ENCODE peak calls at places on chromosomes 7 and 10, in nine cellular contexts. One of them, this sample, is unnamed.

GRCh38 chr7:67438174-67438837 is 441.7 kb downstream of the TYW1 start:
- DNase-seq in A549: no peak
- DNase-seq in OCI-LY7: no peak
- DNase-seq in tibial nerve: no peak
- DNase-seq in thoracic aorta: no peak
- DNase-seq in IMR-90: no peak
- DNase-seq in trophoblast cell: no peak
- DNase-seq in pancreas: no peak
- DNase-seq in aorta: no peak
- DNase-seq in this sample: no peak

GRCh38 chr10:70858759-70859158 is 29.6 kb downstream of the PCBD1 start:
- DNase-seq in trophoblast cell: no peak
- DNase-seq in OCI-LY7: no peak
- DNase-seq in IMR-90: no peak
- DNase-seq in thoracic aorta: no peak
- DNase-seq in A549: no peak
- DNase-seq in pancreas: no peak
- DNase-seq in tibial nerve: no peak
- DNase-seq in aorta: no peak
- DNase-seq in this sample: no peak

GRCh38 chr7:32043688-32044087 is 26.5 kb downstream of the PDE1C start:
- DNase-seq in thoracic aorta: no peak
- DNase-seq in trophoblast cell: no peak
- DNase-seq in pancreas: no peak
- DNase-seq in OCI-LY7: no peak
- DNase-seq in IMR-90: peak; percentile 83
- DNase-seq in tibial nerve: no peak
- DNase-seq in aorta: no peak
- DNase-seq in A549: peak; percentile 95
- DNase-seq in this sample: no peak

GRCh38 chr7:106717254-106717996 is 56.5 kb upstream of the CCDC71L start:
- DNase-seq in OCI-LY7: no peak
- DNase-seq in tibial nerve: no peak
- DNase-seq in pancreas: no peak
- DNase-seq in thoracic aorta: no peak
- DNase-seq in A549: no peak
- DNase-seq in aorta: no peak
- DNase-seq in trophoblast cell: no peak
- DNase-seq in IMR-90: peak; percentile 36
- DNase-seq in this sample: no peak

GRCh38 chr10:63697956-63698814 is 177.0 kb downstream of the REEP3 start:
- DNase-seq in thoracic aorta: no peak
- DNase-seq in tibial nerve: no peak
- DNase-seq in pancreas: no peak
- DNase-seq in aorta: no peak
- DNase-seq in IMR-90: no peak
- DNase-seq in A549: no peak
- DNase-seq in trophoblast cell: no peak
- DNase-seq in OCI-LY7: peak; percentile 67
- DNase-seq in this sample: no peak

GRCh38 chr7:139601176-139601575 is 77.7 kb downstream of the CLEC2L start:
- DNase-seq in A549: no peak
- DNase-seq in OCI-LY7: no peak
- DNase-seq in tibial nerve: no peak
- DNase-seq in pancreas: no peak
- DNase-seq in trophoblast cell: no peak
- DNase-seq in thoracic aorta: no peak
- DNase-seq in IMR-90: no peak
- DNase-seq in aorta: no peak
- DNase-seq in this sample: no peak

GRCh38 chr10:94131885-94132284 is 138.2 kb downstream of the PLCE1 start:
- DNase-seq in A549: no peak
- DNase-seq in pancreas: no peak
- DNase-seq in IMR-90: peak; percentile 72
- DNase-seq in tibial nerve: no peak
- DNase-seq in thoracic aorta: no peak
- DNase-seq in OCI-LY7: no peak
- DNase-seq in aorta: no peak
- DNase-seq in trophoblast cell: no peak
- DNase-seq in this sample: no peak

GRCh38 chr7:24756989-24757798 is at the start of gene GSDME:
- DNase-seq in aorta: peak; percentile 79
- DNase-seq in pancreas: peak; percentile 27
- DNase-seq in OCI-LY7: peak; percentile 10
- DNase-seq in tibial nerve: no peak
- DNase-seq in IMR-90: peak; percentile 59
- DNase-seq in trophoblast cell: peak; percentile 54
- DNase-seq in A549: peak; percentile 68
- DNase-seq in thoracic aorta: no peak
- DNase-seq in this sample: peak; percentile 46

GRCh38 chr10:34895977-34896376 is 80.9 kb upstream of the PARD3 start:
- DNase-seq in pancreas: no peak
- DNase-seq in thoracic aorta: no peak
- DNase-seq in trophoblast cell: no peak
- DNase-seq in tibial nerve: no peak
- DNase-seq in aorta: no peak
- DNase-seq in A549: no peak
- DNase-seq in OCI-LY7: no peak
- DNase-seq in IMR-90: no peak
- DNase-seq in this sample: no peak

GRCh38 chr10:34889004-34889869 is 74.1 kb upstream of the PARD3 start:
- DNase-seq in OCI-LY7: no peak
- DNase-seq in IMR-90: no peak
- DNase-seq in trophoblast cell: no peak
- DNase-seq in tibial nerve: no peak
- DNase-seq in aorta: no peak
- DNase-seq in pancreas: no peak
- DNase-seq in A549: peak; percentile 38
- DNase-seq in thoracic aorta: no peak
- DNase-seq in this sample: no peak

GRCh38 chr10:34885901-34886300 is 70.8 kb upstream of the PARD3 start:
- DNase-seq in pancreas: no peak
- DNase-seq in thoracic aorta: no peak
- DNase-seq in tibial nerve: no peak
- DNase-seq in OCI-LY7: no peak
- DNase-seq in aorta: no peak
- DNase-seq in IMR-90: no peak
- DNase-seq in A549: no peak
- DNase-seq in trophoblast cell: no peak
- DNase-seq in this sample: no peak

GRCh38 chr10:34886906-34887615 is 72.0 kb upstream of the PARD3 start:
- DNase-seq in OCI-LY7: no peak
- DNase-seq in aorta: no peak
- DNase-seq in IMR-90: no peak
- DNase-seq in thoracic aorta: no peak
- DNase-seq in trophoblast cell: no peak
- DNase-seq in A549: no peak
- DNase-seq in tibial nerve: no peak
- DNase-seq in pancreas: no peak
- DNase-seq in this sample: no peak

DNA sequence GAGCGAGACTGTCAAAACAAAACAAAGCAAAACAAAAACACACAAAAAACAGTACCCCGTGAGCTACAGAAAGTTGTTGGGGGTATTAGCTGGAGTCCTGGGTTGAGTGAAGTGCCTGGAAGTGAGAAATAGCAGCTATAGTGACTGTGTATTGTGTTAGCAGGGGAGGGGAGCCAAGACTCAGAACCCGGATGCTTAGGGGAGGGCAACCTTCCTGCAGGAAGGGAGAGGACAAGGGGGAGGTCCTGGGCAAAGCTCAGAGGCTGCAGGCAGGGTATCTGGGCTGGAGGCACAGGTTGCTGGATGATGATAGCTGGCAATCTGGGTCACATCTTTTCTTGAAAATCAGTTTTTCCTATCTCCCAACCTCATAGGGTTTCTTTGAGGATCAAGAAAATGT is 75.8 kb upstream of the PARD3 start:
- DNase-seq in trophoblast cell: no peak
- DNase-seq in IMR-90: no peak
- DNase-seq in thoracic aorta: no peak
- DNase-seq in aorta: no peak
- DNase-seq in OCI-LY7: no peak
- DNase-seq in tibial nerve: no peak
- DNase-seq in pancreas: no peak
- DNase-seq in A549: no peak
- DNase-seq in this sample: no peak
- H3K27ac ChIP-seq in trophoblast cell: no peak overlapping the region
- H3K27ac ChIP-seq in IMR-90: no peak overlapping the region
- H3K27ac ChIP-seq in thoracic aorta: no peak overlapping the region
- H3K27ac ChIP-seq in aorta: no peak overlapping the region
- H3K27ac ChIP-seq in OCI-LY7: no peak overlapping the region
- H3K27ac ChIP-seq in tibial nerve: no peak overlapping the region
- H3K27ac ChIP-seq in pancreas: no peak overlapping the region
- H3K27ac ChIP-seq in A549: peak overlapping the region; percentile 18
- H3K27ac ChIP-seq in this sample: no peak overlapping the region

GRCh38 chr7:11329626-11330025 is 356.0 kb downstream of the PHF14 start:
- DNase-seq in IMR-90: no peak
- DNase-seq in thoracic aorta: no peak
- DNase-seq in pancreas: no peak
- DNase-seq in tibial nerve: no peak
- DNase-seq in OCI-LY7: no peak
- DNase-seq in aorta: no peak
- DNase-seq in A549: no peak
- DNase-seq in trophoblast cell: no peak
- DNase-seq in this sample: no peak

GRCh38 chr7:11330208-11330607 is 356.5 kb downstream of the PHF14 start:
- DNase-seq in thoracic aorta: no peak
- DNase-seq in aorta: no peak
- DNase-seq in A549: no peak
- DNase-seq in OCI-LY7: no peak
- DNase-seq in trophoblast cell: no peak
- DNase-seq in pancreas: no peak
- DNase-seq in IMR-90: no peak
- DNase-seq in tibial nerve: no peak
- DNase-seq in this sample: no peak

GRCh38 chr7:11331128-11332102 is 357.7 kb downstream of the PHF14 start:
- DNase-seq in trophoblast cell: no peak
- DNase-seq in A549: no peak
- DNase-seq in IMR-90: no peak
- DNase-seq in aorta: no peak
- DNase-seq in thoracic aorta: no peak
- DNase-seq in tibial nerve: no peak
- DNase-seq in pancreas: no peak
- DNase-seq in OCI-LY7: no peak
- DNase-seq in this sample: no peak

GRCh38 chr7:11332186-11332864 is 358.7 kb downstream of the PHF14 start:
- DNase-seq in IMR-90: no peak
- DNase-seq in pancreas: no peak
- DNase-seq in tibial nerve: no peak
- DNase-seq in thoracic aorta: no peak
- DNase-seq in OCI-LY7: no peak
- DNase-seq in aorta: no peak
- DNase-seq in trophoblast cell: no peak
- DNase-seq in A549: no peak
- DNase-seq in this sample: no peak

GRCh38 chr7:11330717-11331116 is 357.0 kb downstream of the PHF14 start:
- DNase-seq in tibial nerve: no peak
- DNase-seq in aorta: no peak
- DNase-seq in pancreas: no peak
- DNase-seq in thoracic aorta: no peak
- DNase-seq in OCI-LY7: no peak
- DNase-seq in trophoblast cell: no peak
- DNase-seq in A549: no peak
- DNase-seq in IMR-90: no peak
- DNase-seq in this sample: no peak
- H3K4me1 ChIP-seq in tibial nerve: no peaks in the 10 kb centered on the region
- H3K4me1 ChIP-seq in aorta: no peaks in the 10 kb centered on the region
- H3K4me1 ChIP-seq in pancreas: no peaks in the 10 kb centered on the region
- H3K4me1 ChIP-seq in thoracic aorta: no peaks in the 10 kb centered on the region
- H3K4me1 ChIP-seq in OCI-LY7: no peaks in the 10 kb centered on the region
- H3K4me1 ChIP-seq in trophoblast cell: no peaks in the 10 kb centered on the region
- H3K4me1 ChIP-seq in A549: no peaks in the 10 kb centered on the region
- H3K4me1 ChIP-seq in IMR-90: no peaks in the 10 kb centered on the region
- H3K4me1 ChIP-seq in this sample: no peaks in the 10 kb centered on the region

GRCh38 chr10:78410046-78410965 is 376.6 kb downstream of the RPS24 start:
- DNase-seq in trophoblast cell: no peak
- DNase-seq in pancreas: no peak
- DNase-seq in aorta: peak; percentile 24
- DNase-seq in OCI-LY7: no peak
- DNase-seq in tibial nerve: no peak
- DNase-seq in IMR-90: no peak
- DNase-seq in A549: no peak
- DNase-seq in thoracic aorta: no peak
- DNase-seq in this sample: no peak

GRCh38 chr10:78407009-78407711 is 373.5 kb downstream of the RPS24 start:
- DNase-seq in OCI-LY7: peak; percentile 48
- DNase-seq in pancreas: peak; percentile 87
- DNase-seq in A549: peak; percentile 93
- DNase-seq in tibial nerve: peak; percentile 51
- DNase-seq in thoracic aorta: peak; percentile 45
- DNase-seq in IMR-90: peak; percentile 93
- DNase-seq in trophoblast cell: peak; percentile 74
- DNase-seq in aorta: peak; percentile 87
- DNase-seq in this sample: peak; percentile 89

GRCh38 chr10:78408011-78408410 is 374.3 kb downstream of the RPS24 start:
- DNase-seq in pancreas: no peak
- DNase-seq in OCI-LY7: no peak
- DNase-seq in aorta: peak; percentile 33
- DNase-seq in thoracic aorta: no peak
- DNase-seq in IMR-90: no peak
- DNase-seq in A549: no peak
- DNase-seq in trophoblast cell: no peak
- DNase-seq in tibial nerve: no peak
- DNase-seq in this sample: no peak

GRCh38 chr10:78406648-78407008 is 373.0 kb downstream of the RPS24 start:
- DNase-seq in pancreas: no peak
- DNase-seq in thoracic aorta: no peak
- DNase-seq in tibial nerve: no peak
- DNase-seq in IMR-90: no peak
- DNase-seq in A549: no peak
- DNase-seq in trophoblast cell: no peak
- DNase-seq in aorta: no peak
- DNase-seq in OCI-LY7: no peak
- DNase-seq in this sample: no peak

GRCh38 chr10:78408671-78409472 is 375.2 kb downstream of the RPS24 start:
- DNase-seq in IMR-90: peak; percentile 20
- DNase-seq in trophoblast cell: no peak
- DNase-seq in OCI-LY7: no peak
- DNase-seq in thoracic aorta: peak; percentile 81
- DNase-seq in aorta: peak; percentile 91
- DNase-seq in tibial nerve: peak; percentile 43
- DNase-seq in pancreas: peak; percentile 88
- DNase-seq in A549: no peak
- DNase-seq in this sample: no peak
- H3K27ac ChIP-seq in IMR-90: no peak overlapping the region
- H3K27ac ChIP-seq in trophoblast cell: no peak overlapping the region
- H3K27ac ChIP-seq in OCI-LY7: no peak overlapping the region
- H3K27ac ChIP-seq in thoracic aorta: peak overlapping the region; percentile 81
- H3K27ac ChIP-seq in aorta: no peak overlapping the region
- H3K27ac ChIP-seq in tibial nerve: peak overlapping the region; percentile 22
- H3K27ac ChIP-seq in pancreas: peak overlapping the region; percentile 14
- H3K27ac ChIP-seq in A549: no peak overlapping the region
- H3K27ac ChIP-seq in this sample: no peak overlapping the region

GRCh38 chr7:127708788-127709187 is 56.8 kb downstream of the SND1 start:
- DNase-seq in pancreas: peak; percentile 72
- DNase-seq in OCI-LY7: peak; percentile 80
- DNase-seq in aorta: peak; percentile 66
- DNase-seq in IMR-90: peak; percentile 86
- DNase-seq in A549: peak; percentile 79
- DNase-seq in thoracic aorta: peak; percentile 48
- DNase-seq in trophoblast cell: peak; percentile 72
- DNase-seq in tibial nerve: peak; percentile 97
- DNase-seq in this sample: peak; percentile 79

GRCh38 chr7:127713758-127714157 is 61.8 kb downstream of the SND1 start:
- DNase-seq in tibial nerve: peak; percentile 7
- DNase-seq in thoracic aorta: no peak
- DNase-seq in OCI-LY7: no peak
- DNase-seq in aorta: peak; percentile 40
- DNase-seq in A549: no peak
- DNase-seq in IMR-90: no peak
- DNase-seq in trophoblast cell: no peak
- DNase-seq in pancreas: no peak
- DNase-seq in this sample: no peak

GRCh38 chr7:127710635-127711034 is 58.6 kb downstream of the SND1 start:
- DNase-seq in thoracic aorta: no peak
- DNase-seq in pancreas: no peak
- DNase-seq in A549: no peak
- DNase-seq in aorta: no peak
- DNase-seq in IMR-90: no peak
- DNase-seq in OCI-LY7: no peak
- DNase-seq in tibial nerve: no peak
- DNase-seq in trophoblast cell: no peak
- DNase-seq in this sample: no peak

GRCh38 chr7:127713006-127713405 is 61.0 kb downstream of the SND1 start:
- DNase-seq in thoracic aorta: no peak
- DNase-seq in OCI-LY7: no peak
- DNase-seq in A549: no peak
- DNase-seq in trophoblast cell: no peak
- DNase-seq in pancreas: no peak
- DNase-seq in tibial nerve: no peak
- DNase-seq in aorta: no peak
- DNase-seq in IMR-90: no peak
- DNase-seq in this sample: no peak

DNA sequence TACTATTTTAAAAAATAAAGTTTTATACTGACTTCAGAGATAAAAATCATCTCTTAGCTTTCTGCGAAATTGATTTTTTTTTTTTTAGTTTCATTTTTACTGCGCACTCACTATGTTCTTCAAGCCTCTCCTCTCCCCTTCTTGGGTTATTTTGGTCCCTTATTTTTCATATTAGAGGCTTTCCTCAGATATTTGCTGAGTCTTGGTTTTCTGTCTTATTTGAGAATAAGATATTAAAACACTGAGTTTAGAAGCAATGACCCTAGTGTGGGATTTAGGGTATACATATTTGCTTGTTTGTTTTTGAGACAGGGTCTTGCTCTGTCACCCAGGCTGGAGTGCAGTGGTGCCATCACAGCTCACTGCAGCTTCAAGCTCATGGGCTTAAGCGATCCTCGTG is 59.9 kb downstream of the SND1 start:
- DNase-seq in A549: no peak
- DNase-seq in tibial nerve: no peak
- DNase-seq in pancreas: no peak
- DNase-seq in thoracic aorta: no peak
- DNase-seq in aorta: no peak
- DNase-seq in IMR-90: no peak
- DNase-seq in trophoblast cell: no peak
- DNase-seq in OCI-LY7: no peak
- DNase-seq in this sample: no peak
- H3K4me1 ChIP-seq in A549: peaks cover 9% of the 10 kb centered on the region
- H3K4me1 ChIP-seq in tibial nerve: peaks cover 16% of the 10 kb centered on the region
- H3K4me1 ChIP-seq in pancreas: no peaks in the 10 kb centered on the region
- H3K4me1 ChIP-seq in thoracic aorta: peaks cover 9% of the 10 kb centered on the region
- H3K4me1 ChIP-seq in aorta: no peaks in the 10 kb centered on the region
- H3K4me1 ChIP-seq in IMR-90: peaks cover 6% of the 10 kb centered on the region
- H3K4me1 ChIP-seq in trophoblast cell: no peaks in the 10 kb centered on the region
- H3K4me1 ChIP-seq in OCI-LY7: no peaks in the 10 kb centered on the region
- H3K4me1 ChIP-seq in this sample: no peaks in the 10 kb centered on the region